ENCODE peak calls at places on chromosomes 4 and X, in four cellular contexts. One of them, this sample, is unnamed.
A peak's percentile ranks its signal among the peaks of the same experiment; 100 is the strongest.

GRCh38 chrX:14497184-14497666 is 32.1 kb upstream of the GLRA2 start:
- DNase-seq in Panc1: no peak
- DNase-seq in SK-N-SH: no peak
- DNase-seq in K562: no peak
- DNase-seq in this sample: no peak

GRCh38 chr4:71456841-71457240 is 118.0 kb downstream of the SLC4A4 start:
- DNase-seq in Panc1: peak; percentile 1
- DNase-seq in SK-N-SH: no peak
- DNase-seq in K562: no peak
- DNase-seq in this sample: no peak

GRCh38 chr4:11704136-11704535 is 275.4 kb upstream of the HS3ST1 start:
- DNase-seq in Panc1: no peak
- DNase-seq in SK-N-SH: no peak
- DNase-seq in K562: no peak
- DNase-seq in this sample: no peak

GRCh38 chr4:159764343-159764952 is 661.6 kb downstream of the RAPGEF2 start:
- DNase-seq in Panc1: no peak
- DNase-seq in SK-N-SH: peak; percentile 59
- DNase-seq in K562: peak; percentile 1
- DNase-seq in this sample: peak; percentile 30

GRCh38 chr4:188198980-188199792 is 59.9 kb downstream of the TRIML1 start:
- DNase-seq in Panc1: no peak
- DNase-seq in SK-N-SH: no peak
- DNase-seq in K562: no peak
- DNase-seq in this sample: no peak

GRCh38 chr4:113826431-113826830 is 64.9 kb upstream of the CAMK2D start:
- DNase-seq in Panc1: no peak
- DNase-seq in SK-N-SH: no peak
- DNase-seq in K562: no peak
- DNase-seq in this sample: no peak

GRCh38 chr4:173752610-173753009 is 222.6 kb upstream of the HAND2 start:
- DNase-seq in Panc1: no peak
- DNase-seq in SK-N-SH: no peak
- DNase-seq in K562: peak; percentile 40
- DNase-seq in this sample: peak; percentile 10

GRCh38 chr4:8374851-8375649 is 65.5 kb downstream of the ACOX3 start:
- DNase-seq in Panc1: no peak
- DNase-seq in SK-N-SH: no peak
- DNase-seq in K562: no peak
- DNase-seq in this sample: no peak

GRCh38 chrX:154547245-154548027 is at the start of gene IKBKG:
- DNase-seq in Panc1: no peak
- DNase-seq in SK-N-SH: peak; percentile 93
- DNase-seq in K562: peak; percentile 95
- DNase-seq in this sample: peak; percentile 73
- TF ChIP-seq REST in Panc1: no peak
- TF ChIP-seq REST in SK-N-SH: no peak
- TF ChIP-seq REST in K562: no peak
- TF ChIP-seq REST in this sample: no peak

DNA sequence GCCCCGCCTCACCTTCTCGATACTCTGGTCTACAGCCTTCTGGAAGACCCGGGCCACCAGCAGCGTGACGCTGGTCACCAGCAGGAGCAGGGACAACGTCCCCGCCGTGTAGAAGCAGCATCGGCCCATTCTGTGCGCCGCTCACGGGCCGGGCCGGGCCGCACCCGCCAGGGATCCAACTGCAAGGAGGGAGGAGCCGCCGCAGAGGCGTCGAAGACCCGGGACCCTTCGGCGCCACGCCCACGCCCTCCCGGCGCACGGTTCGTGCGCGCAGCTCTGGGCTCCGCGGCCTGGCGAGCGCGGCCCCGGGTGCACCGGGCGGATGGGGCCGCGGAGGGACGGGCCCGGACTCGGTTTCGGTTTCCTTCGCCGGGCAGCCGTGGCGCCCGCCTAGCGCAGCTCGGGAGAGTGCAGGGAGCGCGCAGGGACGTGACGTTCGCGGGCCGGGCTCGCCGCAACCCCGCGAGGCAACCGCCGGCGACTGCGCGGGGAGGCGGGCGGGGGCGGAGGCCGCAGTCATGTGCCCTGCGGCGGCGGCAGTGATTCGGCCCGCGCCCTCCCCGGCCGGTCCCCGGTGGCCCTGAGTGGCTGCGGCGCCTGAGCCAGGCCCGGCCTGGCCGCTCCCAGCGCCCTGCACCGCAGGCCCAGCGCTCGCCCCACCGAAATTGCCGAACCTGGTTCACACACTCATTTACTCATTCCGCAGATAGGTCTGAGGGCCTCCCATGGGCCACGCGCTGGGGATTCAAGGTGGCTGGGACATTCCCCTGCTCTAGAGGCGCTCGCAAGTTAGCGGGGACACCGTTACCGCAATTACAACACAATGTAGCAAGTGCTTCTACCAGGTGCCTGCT is at the start of gene SCARB2:
- DNase-seq in Panc1: no peak
- DNase-seq in SK-N-SH: peak; percentile 96
- DNase-seq in K562: peak; percentile 87
- DNase-seq in this sample: peak; percentile 76
- TF ChIP-seq REST in Panc1: no peak
- TF ChIP-seq REST in SK-N-SH: no peak
- TF ChIP-seq REST in K562: no peak
- TF ChIP-seq REST in this sample: no peak

DNA sequence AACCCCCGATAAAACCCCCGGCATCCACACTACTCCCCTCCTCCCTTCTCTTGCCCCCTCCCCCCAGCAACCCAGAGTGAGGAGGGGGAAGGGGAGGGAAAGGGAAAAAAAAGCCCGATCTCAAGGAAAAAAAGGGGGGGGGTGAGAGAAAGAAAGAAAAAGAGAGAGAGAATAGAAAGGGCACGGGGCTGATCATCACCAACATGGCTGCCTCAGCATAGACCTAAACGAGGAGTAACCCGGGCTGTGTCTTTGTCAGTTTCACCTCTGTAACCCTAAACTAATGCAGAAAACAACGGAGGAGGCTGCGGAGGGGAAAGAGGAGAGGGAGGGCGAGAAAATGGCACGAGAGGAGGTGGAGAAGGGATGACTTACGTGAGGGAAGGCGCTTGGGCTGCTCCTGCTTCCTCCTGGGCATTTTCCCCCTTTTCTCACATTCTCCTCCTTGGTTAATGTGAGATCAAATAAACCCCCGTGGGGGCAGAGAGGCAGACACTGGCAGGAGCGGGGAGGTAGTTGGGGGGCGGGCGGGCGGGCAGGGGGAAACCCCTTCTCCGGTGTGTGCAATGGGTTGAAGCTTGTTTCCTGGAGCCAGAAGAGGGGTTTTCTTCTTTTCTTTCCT is 522 bp downstream of the ZNF827 start:
- DNase-seq in Panc1: no peak
- DNase-seq in SK-N-SH: peak; percentile 60
- DNase-seq in K562: no peak
- DNase-seq in this sample: no peak
- TF ChIP-seq REST in Panc1: no peak
- TF ChIP-seq REST in SK-N-SH: peak; percentile 8
- TF ChIP-seq REST in K562: no peak
- TF ChIP-seq REST in this sample: no peak

DNA sequence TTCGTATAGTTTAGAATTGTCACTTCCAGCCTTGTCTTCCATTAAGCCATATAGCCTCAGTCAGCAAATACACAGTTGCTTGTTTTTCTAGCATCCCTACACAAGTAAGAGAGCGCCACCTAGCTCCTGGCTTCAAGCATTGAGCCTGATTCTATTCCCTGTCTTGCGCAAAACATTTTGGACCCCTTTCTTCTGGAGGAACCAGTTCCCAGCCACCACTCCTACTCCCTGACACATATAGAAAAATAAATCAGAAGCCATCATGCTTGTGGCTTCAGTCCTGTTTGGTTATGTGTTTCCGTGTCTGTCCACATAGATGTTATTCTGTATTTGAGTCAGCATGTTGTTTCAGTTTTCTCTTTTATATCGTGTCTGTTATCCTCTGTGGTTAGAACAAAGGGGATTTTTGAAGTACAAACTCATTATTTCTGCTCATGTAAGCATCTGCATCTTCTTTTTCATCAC is 59.9 kb downstream of the GK start:
- DNase-seq in Panc1: peak; percentile 12
- DNase-seq in SK-N-SH: peak; percentile 51
- DNase-seq in K562: peak; percentile 38
- DNase-seq in this sample: peak; percentile 7
- TF ChIP-seq REST in Panc1: no peak
- TF ChIP-seq REST in SK-N-SH: no peak
- TF ChIP-seq REST in K562: no peak
- TF ChIP-seq REST in this sample: no peak

DNA sequence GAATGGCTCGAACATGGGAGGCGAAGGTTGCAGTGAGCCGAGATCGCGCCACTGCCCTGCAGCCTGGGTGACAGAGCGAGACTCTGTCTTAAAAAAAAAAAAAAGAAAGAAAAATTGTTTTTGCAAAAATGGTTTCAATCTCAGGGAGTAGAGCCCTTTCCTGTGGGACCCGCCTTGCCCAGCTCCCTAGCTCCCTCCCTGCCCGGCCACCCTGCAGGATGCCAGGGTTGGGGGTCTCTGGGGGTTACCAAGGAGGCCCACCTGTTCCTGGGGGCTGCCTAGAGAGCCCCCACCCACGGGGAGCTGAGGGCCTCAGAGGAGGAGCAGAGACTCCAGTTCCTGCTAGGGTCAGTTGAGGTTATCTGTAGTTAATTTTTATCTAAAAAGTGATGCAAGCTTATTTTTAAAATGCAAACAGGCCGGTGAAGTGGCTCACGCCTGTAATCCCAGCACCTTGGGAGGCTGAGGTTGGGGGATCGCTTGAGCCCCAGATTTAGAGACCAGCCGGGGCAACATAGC is 18.7 kb upstream of the PLCXD1 start:
- DNase-seq in Panc1: no peak
- DNase-seq in SK-N-SH: no peak
- DNase-seq in K562: no peak
- DNase-seq in this sample: no peak
- TF ChIP-seq REST in Panc1: no peak
- TF ChIP-seq REST in SK-N-SH: no peak
- TF ChIP-seq REST in K562: no peak
- TF ChIP-seq REST in this sample: no peak

GRCh38 chr4:105963461-105964400 is 68.5 kb downstream of the NPNT start:
- DNase-seq in Panc1: no peak
- DNase-seq in SK-N-SH: no peak
- DNase-seq in K562: peak; percentile 79
- DNase-seq in this sample: no peak
- TF ChIP-seq REST in Panc1: no peak
- TF ChIP-seq REST in SK-N-SH: no peak
- TF ChIP-seq REST in K562: no peak
- TF ChIP-seq REST in this sample: no peak

GRCh38 chr4:121455285-121455684 is 74.5 kb upstream of the QRFPR start:
- DNase-seq in Panc1: no peak
- DNase-seq in SK-N-SH: no peak
- DNase-seq in K562: no peak
- DNase-seq in this sample: no peak

GRCh38 chr4:121451310-121451709 is 70.5 kb upstream of the QRFPR start:
- DNase-seq in Panc1: no peak
- DNase-seq in SK-N-SH: no peak
- DNase-seq in K562: no peak
- DNase-seq in this sample: no peak

GRCh38 chr4:121459056-121459455 is 78.2 kb upstream of the QRFPR start:
- DNase-seq in Panc1: no peak
- DNase-seq in SK-N-SH: no peak
- DNase-seq in K562: no peak
- DNase-seq in this sample: no peak

GRCh38 chr4:121457278-121457875 is 76.6 kb upstream of the QRFPR start:
- DNase-seq in Panc1: no peak
- DNase-seq in SK-N-SH: no peak
- DNase-seq in K562: no peak
- DNase-seq in this sample: no peak

GRCh38 chr4:121454251-121454979 is 73.6 kb upstream of the QRFPR start:
- DNase-seq in Panc1: no peak
- DNase-seq in SK-N-SH: no peak
- DNase-seq in K562: no peak
- DNase-seq in this sample: no peak
- TF ChIP-seq REST in Panc1: no peak
- TF ChIP-seq REST in SK-N-SH: no peak
- TF ChIP-seq REST in K562: no peak
- TF ChIP-seq REST in this sample: no peak

GRCh38 chr4:157221895-157222763 is 1.6 kb downstream of the GRIA2 start:
- DNase-seq in Panc1: no peak
- DNase-seq in SK-N-SH: peak; percentile 84
- DNase-seq in K562: no peak
- DNase-seq in this sample: no peak
- TF ChIP-seq REST in Panc1: no peak
- TF ChIP-seq REST in SK-N-SH: no peak
- TF ChIP-seq REST in K562: no peak
- TF ChIP-seq REST in this sample: no peak